ENCODE peak calls at places on chromosomes 4 and X, in ten cellular contexts. A, X, N, T, S, V, R, W, E and D are unnamed samples.
A peak's percentile ranks its signal among the peaks of the same experiment; 100 is the strongest.

GRCh38 chr4:5892321-5893012 is 419 bp downstream of the CRMP1 start:
- DNase-seq in A (peak; percentile 65), X (peak; percentile 34), N (no peak), T (no peak), S (no peak), V (no peak), R (no peak), W (no peak), E (peak; percentile 68), D (no peak)

GRCh38 chrX:13340182-13340791 is 20.4 kb upstream of the ATXN3L start:
- DNase-seq in A (no peak), X (peak; percentile 17), N (no peak), T (no peak), S (no peak), V (no peak), R (no peak), W (no peak), E (no peak), D (no peak)

GRCh38 chr4:81164623-81165416 is 50.2 kb downstream of the PRKG2 start:
- DNase-seq in A (no peak), X (no peak), N (no peak), T (no peak), S (no peak), V (peak; percentile 77), R (no peak), W (no peak), E (no peak), D (no peak)

GRCh38 chr4:106852416-106852815 is 183.7 kb downstream of the DKK2 start:
- DNase-seq in A (no peak), X (no peak), N (no peak), T (no peak), S (no peak), V (no peak), R (no peak), W (no peak), E (no peak), D (no peak)

GRCh38 chrX:13598877-13599276 is 29.5 kb downstream of the EGFL6 start:
- DNase-seq in A (no peak), X (peak; percentile 23), N (no peak), T (no peak), S (no peak), V (no peak), R (no peak), W (peak; percentile 14), E (peak; percentile 15), D (no peak)

GRCh38 chrX:39309721-39310152 is 508.5 kb downstream of the MID1IP1 start:
- DNase-seq in A (no peak), X (no peak), N (peak; percentile 12), T (no peak), S (no peak), V (peak; percentile 68), R (peak; percentile 18), W (peak; percentile 14), E (peak; percentile 14), D (no peak)

GRCh38 chr4:11428161-11428700 is 463 bp downstream of the HS3ST1 start:
- DNase-seq in A (no peak), X (peak; percentile 37), N (no peak), T (no peak), S (no peak), V (no peak), R (no peak), W (no peak), E (no peak), D (no peak)

GRCh38 chr4:88606832-88607231 is 14.6 kb downstream of the HERC3 start:
- DNase-seq in A (no peak), X (no peak), N (no peak), T (no peak), S (no peak), V (no peak), R (no peak), W (no peak), E (no peak), D (no peak)

GRCh38 chr4:154503598-154503997 is 12.0 kb upstream of the DCHS2 start:
- DNase-seq in A (no peak), X (peak; percentile 51), N (no peak), T (no peak), S (no peak), V (peak; percentile 7), R (no peak), W (peak; percentile 37), E (peak; percentile 17), D (no peak)

GRCh38 chr4:154230723-154231122 is 260.9 kb downstream of the DCHS2 start:
- DNase-seq in A (no peak), X (no peak), N (no peak), T (no peak), S (no peak), V (no peak), R (no peak), W (no peak), E (no peak), D (no peak)

GRCh38 chr4:67483868-67484602 is 61.3 kb downstream of the CENPC start:
- DNase-seq in A (no peak), X (peak; percentile 34), N (no peak), T (no peak), S (no peak), V (peak; percentile 69), R (no peak), W (peak; percentile 0), E (no peak), D (no peak)

GRCh38 chr4:70705856-70706461 is 15.8 kb upstream of the RUFY3 start:
- DNase-seq in A (no peak), X (no peak), N (no peak), T (no peak), S (no peak), V (peak; percentile 72), R (no peak), W (no peak), E (no peak), D (no peak)

GRCh38 chr4:70705146-70705855 is 16.5 kb upstream of the RUFY3 start:
- DNase-seq in A (peak; percentile 86), X (peak; percentile 89), N (peak; percentile 49), T (peak; percentile 77), S (peak; percentile 75), V (peak; percentile 68), R (peak; percentile 77), W (peak; percentile 56), E (peak; percentile 91), D (peak; percentile 16)

GRCh38 chr4:70706516-70706915 is 15.2 kb upstream of the RUFY3 start:
- DNase-seq in A (no peak), X (peak; percentile 12), N (no peak), T (no peak), S (no peak), V (peak; percentile 24), R (no peak), W (no peak), E (no peak), D (no peak)

GRCh38 chr4:70703695-70704332 is 15.5 kb downstream of the UTP3 start:
- DNase-seq in A (peak; percentile 25), X (peak; percentile 64), N (peak; percentile 23), T (no peak), S (peak; percentile 29), V (peak; percentile 75), R (no peak), W (peak; percentile 32), E (no peak), D (no peak)

GRCh38 chr4:70704333-70705145 is 16.2 kb downstream of the UTP3 start:
- DNase-seq in A (peak; percentile 94), X (peak; percentile 95), N (peak; percentile 56), T (peak; percentile 87), S (peak; percentile 86), V (peak; percentile 81), R (peak; percentile 86), W (peak; percentile 75), E (peak; percentile 94), D (peak; percentile 24)
- TF ChIP-seq CTCF in A (peak; percentile 57), X (peak; percentile 57), N (peak; percentile 48), T (peak; percentile 34), S (peak; percentile 23), V (peak; percentile 30), R (peak; percentile 54), W (peak; percentile 35), E (peak; percentile 53), D (peak; percentile 28)

GRCh38 chr4:78661086-78661690 is 109.6 kb downstream of the ANXA3 start:
- DNase-seq in A (no peak), X (no peak), N (no peak), T (no peak), S (no peak), V (no peak), R (no peak), W (no peak), E (no peak), D (no peak)
- H3K27ac ChIP-seq in A (no peak overlapping the region), X (no peak overlapping the region), N (peak overlapping the region; percentile 46), T (peak overlapping the region; percentile 65), S (no peak overlapping the region), V (no peak overlapping the region), R (peak overlapping the region; percentile 73), W (no peak overlapping the region), E (no peak overlapping the region), D (no peak overlapping the region)

GRCh38 chrX:132480581-132481203 is 8.1 kb downstream of the MBNL3 start:
- DNase-seq in A (no peak), X (no peak), N (no peak), T (no peak), S (peak; percentile 61), V (peak; percentile 17), R (no peak), W (peak; percentile 79), E (no peak), D (no peak)

GRCh38 chrX:132483951-132484350 is 4.9 kb downstream of the MBNL3 start:
- DNase-seq in A (no peak), X (no peak), N (no peak), T (no peak), S (peak; percentile 66), V (no peak), R (no peak), W (no peak), E (no peak), D (no peak)

GRCh38 chrX:132483523-132483922 is 5.3 kb downstream of the MBNL3 start:
- DNase-seq in A (no peak), X (no peak), N (no peak), T (no peak), S (no peak), V (no peak), R (no peak), W (no peak), E (no peak), D (no peak)

GRCh38 chrX:132482632-132483031 is 6.2 kb downstream of the MBNL3 start:
- DNase-seq in A (no peak), X (no peak), N (no peak), T (no peak), S (no peak), V (no peak), R (no peak), W (no peak), E (no peak), D (no peak)

DNA sequence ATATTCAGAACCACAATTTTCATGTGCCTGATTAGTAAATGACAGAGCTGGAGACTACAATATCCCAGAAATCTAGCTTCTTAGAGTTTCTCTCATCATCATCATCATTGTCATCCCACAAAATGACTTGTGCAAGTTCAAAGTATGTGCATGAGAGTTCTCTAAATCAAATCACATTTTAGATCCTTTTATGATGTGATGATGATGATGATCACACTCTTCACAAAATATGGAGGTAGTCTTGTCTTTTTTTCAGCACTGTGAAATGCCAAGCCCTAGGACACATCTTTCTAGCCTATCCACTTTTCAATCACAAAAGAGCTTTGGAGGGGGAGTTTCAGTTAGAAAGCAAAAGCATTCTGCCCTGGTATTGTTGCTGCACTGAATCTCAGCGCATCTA is 7.4 kb downstream of the MBNL3 start:
- DNase-seq in A (no peak), X (no peak), N (no peak), T (no peak), S (no peak), V (no peak), R (no peak), W (no peak), E (no peak), D (no peak)
- H3K4me3 ChIP-seq in A (no peak overlapping the region), X (no peak overlapping the region), N (no peak overlapping the region), T (no peak overlapping the region), S (no peak overlapping the region), V (no peak overlapping the region), R (no peak overlapping the region), W (no peak overlapping the region), E (no peak overlapping the region), D (no peak overlapping the region)

GRCh38 chrX:137428777-137429564 is 137.0 kb upstream of the ZIC3 start:
- DNase-seq in A (no peak), X (peak; percentile 64), N (no peak), T (no peak), S (no peak), V (no peak), R (no peak), W (peak; percentile 17), E (no peak), D (no peak)
- TF ChIP-seq CTCF in A (no peak), X (peak; percentile 54), N (peak; percentile 9), T (no peak), S (no peak), V (no peak), R (no peak), W (peak; percentile 38), E (peak; percentile 38), D (no peak)